ENCODE peak calls at places on chromosomes 3 and 15, in ten cellular contexts. I, K, G, V, X, R, F, S, H and L are unnamed samples.

GRCh38 chr3:159237221-159237620 is 435.4 kb downstream of the MFSD1 start:
- DNase-seq in K (no peak), G (no peak), R (no peak), V (no peak), I (peak), S (no peak), H (no peak), F (no peak), X (no peak), L (no peak)

GRCh38 chr3:9248232-9249191 is 934 bp downstream of the SRGAP3 start:
- DNase-seq in V (no peak), X (no peak), S (peak), F (no peak), G (no peak), I (no peak), H (no peak), K (no peak), R (no peak), L (no peak)

GRCh38 chr3:105518806-105519418 is 152.2 kb downstream of the ALCAM start:
- DNase-seq in I (peak), F (peak), K (peak), R (no peak), S (no peak), X (peak), H (peak), G (peak), V (no peak), L (peak)

GRCh38 chr3:88626426-88627120 is 476.8 kb downstream of the C3orf38 start:
- DNase-seq in H (no peak), I (no peak), F (no peak), V (no peak), G (no peak), S (no peak), R (no peak), X (no peak), K (no peak), L (no peak)

GRCh38 chr3:143536817-143537535 is 311.3 kb downstream of the SLC9A9 start:
- DNase-seq in H (no peak), S (no peak), V (no peak), X (peak), I (peak), G (peak), R (peak), K (no peak), F (peak), L (no peak)

GRCh38 chr3:126734324-126734723 is 30.3 kb downstream of the CHCHD6 start:
- DNase-seq in H (no peak), R (no peak), V (no peak), I (no peak), S (no peak), F (no peak), X (no peak), G (no peak), K (no peak), L (no peak)

GRCh38 chr15:26648676-26649075 is 124.2 kb downstream of the GABRB3 start:
- DNase-seq in R (no peak), H (no peak), G (no peak), X (no peak), V (no peak), K (no peak), F (no peak), S (no peak), I (no peak), L (no peak)

GRCh38 chr3:37040231-37040630 is 46.9 kb downstream of the MLH1 start:
- DNase-seq in S (no peak), H (no peak), G (peak), V (no peak), X (peak), F (no peak), I (peak), R (no peak), K (no peak), L (peak)

GRCh38 chr15:69380100-69380725 is 33.9 kb upstream of the KIF23 start:
- DNase-seq in X (peak), H (no peak), R (no peak), V (no peak), S (peak), I (no peak), G (peak), K (peak), F (no peak), L (no peak)

GRCh38 chr15:56390739-56391267 is 25.6 kb downstream of the TEX9 start:
- DNase-seq in V (no peak), G (peak), X (peak), F (no peak), S (no peak), R (no peak), I (peak), K (no peak), H (no peak), L (no peak)

GRCh38 chr3:68424796-68425460 is 507.4 kb downstream of the TAFA4 start:
- DNase-seq in X (no peak), K (no peak), R (no peak), H (no peak), I (no peak), F (no peak), V (no peak), G (no peak), S (no peak), L (no peak)

GRCh38 chr3:110821586-110821985 is 250.0 kb upstream of the NECTIN3 start:
- DNase-seq in R (no peak), F (no peak), X (peak), I (peak), H (no peak), K (no peak), G (peak), V (no peak), S (no peak), L (peak)

GRCh38 chr3:195870442-195870841 is 37.9 kb downstream of the TNK2 start:
- DNase-seq in F (no peak), X (no peak), V (no peak), G (no peak), S (no peak), H (peak), I (no peak), K (peak), R (no peak), L (peak)

GRCh38 chr3:136327671-136328070 is 77.5 kb downstream of the PCCB start:
- DNase-seq in F (no peak), R (no peak), G (no peak), K (no peak), I (no peak), X (no peak), H (no peak), S (no peak), V (no peak), L (no peak)

GRCh38 chr15:77867266-77868047 is 210.1 kb downstream of the TBC1D2B start:
- DNase-seq in F (no peak), H (no peak), I (no peak), X (no peak), G (no peak), V (no peak), S (no peak), R (no peak), K (no peak), L (no peak)

GRCh38 chr15:22951381-22952280 is 28.5 kb downstream of the CYFIP1 start:
- DNase-seq in S (no peak), F (no peak), R (peak), V (no peak), I (no peak), G (no peak), X (no peak), K (no peak), H (no peak), L (no peak)

GRCh38 chr3:134797080-134797801 is 2.2 kb downstream of the EPHB1 start:
- DNase-seq in V (peak), R (no peak), F (no peak), I (no peak), S (no peak), K (no peak), H (no peak), X (no peak), G (peak), L (no peak)

GRCh38 chr3:171284308-171285075 is 175.7 kb downstream of the TNIK start:
- DNase-seq in K (peak), I (peak), G (peak), R (no peak), V (no peak), F (peak), S (peak), H (peak), X (peak), L (peak)

GRCh38 chr15:63615935-63616334 is 18.7 kb downstream of the FBXL22 start:
- DNase-seq in H (no peak), S (no peak), F (no peak), R (no peak), X (no peak), I (no peak), V (no peak), G (no peak), K (peak), L (no peak)

GRCh38 chr15:75776075-75776443 is 63.4 kb upstream of the CSPG4 start:
- DNase-seq in I (peak), G (peak), S (no peak), X (peak), K (peak), H (no peak), F (no peak), R (no peak), V (no peak), L (peak)

GRCh38 chr3:147939425-147940196 is 530.4 kb downstream of the ZIC1 start:
- DNase-seq in F (no peak), X (no peak), S (no peak), I (peak), V (no peak), R (no peak), K (no peak), G (no peak), H (no peak), L (no peak)

GRCh38 chr3:83393276-83393675 is 1565.5 kb upstream of the CADM2 start:
- DNase-seq in H (no peak), R (no peak), K (no peak), I (no peak), F (no peak), G (no peak), X (no peak), S (no peak), V (no peak), L (no peak)

GRCh38 chr3:122680381-122681293 is at the start of gene PARP14:
- DNase-seq in H (peak), X (peak), F (peak), K (peak), R (peak), V (no peak), I (peak), G (peak), S (peak), L (peak)

GRCh38 chr15:25053000-25053815 is 98.4 kb downstream of the SNRPN start:
- DNase-seq in X (no peak), I (no peak), G (no peak), H (no peak), S (peak), V (peak), F (no peak), K (no peak), R (no peak), L (no peak)

GRCh38 chr3:145704020-145704419 is 457.0 kb downstream of the PLOD2 start:
- DNase-seq in S (no peak), H (no peak), G (peak), F (no peak), X (no peak), K (peak), V (no peak), R (no peak), I (no peak), L (no peak)

GRCh38 chr15:40050788-40051615 is 12.0 kb upstream of the SRP14 start:
- DNase-seq in G (no peak), I (peak), H (no peak), K (no peak), V (no peak), R (no peak), F (no peak), S (no peak), X (peak), L (no peak)

GRCh38 chr3:179956416-179956830 is 80.3 kb downstream of the PEX5L start:
- DNase-seq in G (no peak), X (no peak), H (no peak), K (no peak), F (no peak), R (no peak), V (no peak), S (no peak), I (peak), L (no peak)

GRCh38 chr3:178804606-178805005 is 267.0 kb downstream of the ZMAT3 start:
- DNase-seq in H (no peak), F (no peak), V (no peak), G (no peak), K (no peak), R (no peak), I (no peak), X (no peak), S (no peak), L (no peak)

GRCh38 chr15:90660195-90660995 is 56.8 kb upstream of the BLM start:
- DNase-seq in V (no peak), F (peak), S (peak), K (peak), H (peak), G (peak), I (peak), R (no peak), X (peak), L (peak)

GRCh38 chr3:171481011-171481410 is 20.8 kb upstream of the TNIK start:
- DNase-seq in R (no peak), F (no peak), G (no peak), S (no peak), V (no peak), K (no peak), I (no peak), X (no peak), H (no peak), L (no peak)

GRCh38 chr3:193963808-193964516 is 172.0 kb upstream of the HES1 start:
- DNase-seq in F (no peak), G (no peak), I (no peak), X (no peak), V (no peak), K (no peak), R (no peak), S (no peak), H (no peak), L (no peak)

GRCh38 chr3:9888540-9888939 is 1.9 kb upstream of the JAGN1 start:
- DNase-seq in G (no peak), H (no peak), S (no peak), I (no peak), R (no peak), X (no peak), K (no peak), F (no peak), V (no peak), L (no peak)

GRCh38 chr3:16066975-16067374 is 107.5 kb upstream of the GALNT15 start:
- DNase-seq in R (no peak), G (peak), K (no peak), V (no peak), X (peak), H (no peak), I (peak), F (no peak), S (no peak), L (peak)

GRCh38 chr15:40244961-40245523 is 6.2 kb downstream of the PAK6 start:
- DNase-seq in F (no peak), V (peak), R (no peak), I (no peak), S (no peak), H (no peak), X (no peak), K (peak), G (no peak), L (no peak)

GRCh38 chr15:36688310-36689102 is 109.1 kb downstream of the CDIN1 start:
- DNase-seq in R (no peak), K (no peak), I (peak), S (no peak), G (peak), H (no peak), X (peak), V (no peak), F (no peak), L (peak)

GRCh38 chr3:57654214-57654613 is 38.7 kb downstream of the DENND6A start:
- DNase-seq in K (no peak), R (no peak), V (no peak), X (no peak), H (no peak), I (no peak), G (no peak), F (no peak), S (no peak), L (no peak)

GRCh38 chr3:130787422-130788068 is 40.9 kb upstream of the PIK3R4 start:
- DNase-seq in I (no peak), X (no peak), K (no peak), H (no peak), V (no peak), F (no peak), S (no peak), G (no peak), R (no peak), L (no peak)

GRCh38 chr3:195718477-195718984 is 2.2 kb upstream of the MUC20 start:
- DNase-seq in K (no peak), R (no peak), I (no peak), V (no peak), X (no peak), F (no peak), S (no peak), H (no peak), G (no peak), L (no peak)

GRCh38 chr15:31145271-31145911 is 43.9 kb upstream of the TRPM1 start:
- DNase-seq in S (no peak), V (no peak), F (no peak), R (no peak), I (peak), H (no peak), K (no peak), G (peak), X (peak), L (peak)
- TF ChIP-seq CTCF in S (no peak), V (peak), F (no peak), R (no peak), I (no peak), H (no peak), K (no peak), G (no peak), X (no peak), L (peak)

DNA sequence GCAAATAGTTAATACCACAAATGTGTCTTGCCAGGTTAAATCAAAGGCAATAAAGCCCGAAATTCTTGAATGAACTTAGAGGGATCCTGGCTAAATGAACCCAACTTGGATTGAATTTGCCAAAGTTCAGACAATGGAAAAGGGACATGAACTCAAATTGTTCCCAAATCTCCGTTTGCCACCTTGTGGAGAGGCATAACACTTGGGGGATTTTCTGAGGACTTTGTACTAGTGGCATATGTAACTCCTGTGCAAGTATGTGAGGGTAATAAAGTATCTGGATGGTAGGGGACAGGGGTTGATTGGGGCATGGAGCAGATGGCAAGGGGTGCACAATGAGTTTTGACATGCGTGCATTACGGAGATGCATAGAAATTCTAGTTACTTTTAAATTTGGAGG is 1.3 kb upstream of the TCAIM start:
- DNase-seq in R (no peak), G (peak), V (no peak), K (no peak), I (no peak), F (no peak), X (no peak), H (no peak), S (no peak), L (peak)
- TF ChIP-seq CTCF in R (no peak), G (no peak), V (peak), K (no peak), I (no peak), F (peak), X (no peak), H (no peak), S (no peak), L (peak)

DNA sequence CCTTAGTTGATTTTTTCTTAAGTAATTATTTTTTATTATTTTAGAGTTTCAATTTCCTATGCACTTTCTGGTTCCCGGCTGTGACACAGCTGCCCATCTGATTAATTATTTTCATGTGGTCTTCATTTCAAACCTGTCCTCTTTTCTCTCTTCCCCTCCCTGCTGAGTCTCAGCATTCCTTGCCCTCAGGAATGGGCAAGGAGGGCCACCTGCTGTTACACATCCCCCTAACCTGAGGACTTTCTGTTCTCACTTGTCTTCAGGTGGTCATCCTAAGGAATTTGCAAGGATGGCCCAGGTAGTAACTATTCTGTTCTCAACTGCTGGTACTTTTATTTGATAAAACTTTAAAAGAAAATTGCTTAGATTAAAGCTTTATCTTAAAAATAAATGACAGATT is 545.0 kb downstream of the OTOL1 start:
- DNase-seq in G (no peak), H (no peak), V (no peak), S (no peak), F (no peak), I (no peak), K (peak), R (no peak), X (no peak), L (no peak)
- TF ChIP-seq CTCF in G (no peak), H (no peak), V (no peak), S (no peak), F (no peak), I (no peak), K (no peak), R (no peak), X (no peak), L (no peak)

DNA sequence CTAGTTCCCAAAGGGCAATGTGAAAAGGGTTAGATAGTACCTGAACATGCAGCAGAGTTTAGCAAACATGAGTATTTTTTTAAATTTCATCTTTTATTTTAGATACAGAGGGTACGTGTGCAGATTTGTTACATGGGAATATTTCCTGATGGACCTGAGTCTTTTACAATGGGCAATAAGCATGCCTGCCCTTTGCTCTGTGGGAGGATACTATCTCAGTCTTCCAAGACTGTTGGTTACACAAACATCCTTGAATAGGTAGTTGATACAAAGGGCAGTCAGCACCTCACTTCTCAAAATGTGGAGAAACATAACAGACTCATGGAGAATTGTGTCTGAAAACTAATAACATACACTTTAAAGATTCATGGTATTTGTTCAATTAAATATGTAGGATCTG is 103.3 kb downstream of the GOLIM4 start:
- DNase-seq in R (no peak), K (no peak), G (no peak), H (no peak), X (no peak), V (no peak), S (peak), F (no peak), I (no peak), L (no peak)
- TF ChIP-seq CTCF in R (no peak), K (no peak), G (no peak), H (no peak), X (no peak), V (no peak), S (no peak), F (no peak), I (no peak), L (no peak)

GRCh38 chr3:137692803-137693431 is 71.2 kb upstream of the SOX14 start:
- DNase-seq in K (peak), V (no peak), G (no peak), R (no peak), S (peak), H (no peak), F (no peak), X (no peak), I (no peak), L (no peak)
- TF ChIP-seq CTCF in K (peak), V (peak), G (no peak), R (no peak), S (peak), H (no peak), F (no peak), X (no peak), I (no peak), L (no peak)

GRCh38 chr15:79896634-79897379 is at the start of gene MTHFS:
- DNase-seq in H (peak), X (peak), I (peak), F (peak), R (peak), K (peak), G (peak), V (peak), S (peak), L (peak)
- TF ChIP-seq CTCF in H (peak), X (peak), I (peak), F (peak), R (peak), K (peak), G (peak), V (peak), S (peak), L (peak)

DNA sequence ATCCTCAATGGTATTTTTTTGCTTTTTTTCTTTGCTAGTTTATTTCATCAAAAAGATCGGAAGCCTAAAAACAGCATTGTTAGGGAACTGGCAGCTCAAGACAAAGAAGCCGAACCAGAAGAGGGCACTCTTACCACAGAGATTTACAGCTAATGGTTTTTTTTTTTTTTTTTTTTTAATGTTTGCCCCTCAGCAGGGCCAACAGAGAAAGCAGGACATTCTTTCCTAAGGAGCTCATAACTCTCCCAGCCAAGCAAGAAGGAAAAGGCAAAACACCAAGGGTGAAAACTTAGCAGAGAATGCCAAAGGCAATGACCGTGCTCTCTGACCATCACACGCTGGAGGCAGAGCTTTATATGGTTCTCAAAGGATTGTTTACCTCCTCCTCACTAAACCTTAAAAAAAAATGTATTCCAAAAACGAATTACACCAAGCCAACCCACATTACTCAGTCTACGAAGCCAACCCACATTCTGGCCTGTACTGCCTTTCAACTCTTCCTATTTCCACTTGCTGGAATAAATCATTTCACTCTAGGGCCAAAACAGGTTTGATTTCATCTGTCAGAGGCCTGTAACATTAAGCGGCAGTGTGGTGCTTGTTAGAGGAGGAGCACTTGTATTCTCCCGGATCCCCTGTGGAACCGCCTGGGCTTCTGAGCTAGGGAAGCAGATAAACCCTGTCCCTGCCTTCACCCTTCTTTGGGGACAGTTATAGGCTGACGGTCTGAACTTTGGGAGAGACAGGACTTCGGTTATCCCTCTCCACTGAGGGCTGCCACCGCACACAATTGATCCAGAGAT is 35.6 kb upstream of the GYG1 start:
- DNase-seq in X (peak), I (peak), G (peak), K (peak), R (peak), S (peak), F (peak), V (no peak), H (peak), L (peak)
- TF ChIP-seq CTCF in X (peak), I (peak), G (peak), K (peak), R (peak), S (peak), F (peak), V (peak), H (peak), L (peak)